ENCODE peak calls at places on chromosome 2, in five cellular contexts. R is Peyer's patch; D is sigmoid colon; X is CD8-positive, alpha-beta T cell; M is heart left ventricle. C is an unnamed sample.

GRCh38 chr2:15284601-15285000 is 276.5 kb downstream of the NBAS start:
- DNase-seq in R (no peak), D (no peak), X (no peak), M (no peak), C (no peak)

GRCh38 chr2:60957643-60958042 is 59.9 kb upstream of the PEX13 start:
- DNase-seq in R (no peak), D (no peak), X (no peak), M (no peak), C (peak; percentile 34)

GRCh38 chr2:179842498-179843153 is 18.8 kb downstream of the ZNF385B start:
- DNase-seq in R (no peak), D (no peak), X (no peak), M (no peak), C (no peak)

GRCh38 chr2:45993476-45993991 is 303.7 kb upstream of the EPAS1 start:
- DNase-seq in R (peak; percentile 55), D (peak; percentile 76), X (peak; percentile 13), M (peak; percentile 67), C (peak; percentile 69)

GRCh38 chr2:182368446-182368845 is 58.4 kb downstream of the PDE1A start:
- DNase-seq in R (no peak), D (no peak), X (no peak), M (no peak), C (no peak)

GRCh38 chr2:128361376-128362131 is 42.9 kb upstream of the HS6ST1 start:
- DNase-seq in R (no peak), D (no peak), X (no peak), M (no peak), C (peak; percentile 82)

GRCh38 chr2:233430091-233430490 is 75.8 kb downstream of the DGKD start:
- DNase-seq in R (no peak), D (no peak), X (no peak), M (no peak), C (no peak)

GRCh38 chr2:9271691-9272090 is 65.1 kb downstream of the ASAP2 start:
- DNase-seq in R (no peak), D (no peak), X (no peak), M (no peak), C (no peak)

GRCh38 chr2:40371525-40372277 is 80.2 kb downstream of the SLC8A1 start:
- DNase-seq in R (no peak), D (peak; percentile 85), X (no peak), M (peak; percentile 29), C (no peak)

GRCh38 chr2:102044235-102044920 is 52.6 kb downstream of the IL1R2 start:
- DNase-seq in R (no peak), D (no peak), X (no peak), M (no peak), C (no peak)

GRCh38 chr2:237700583-237701032 is 73.2 kb downstream of the LRRFIP1 start:
- DNase-seq in R (no peak), D (peak; percentile 92), X (no peak), M (peak; percentile 82), C (no peak)

GRCh38 chr2:43149482-43150107 is 76.8 kb downstream of the ZFP36L2 start:
- DNase-seq in R (no peak), D (no peak), X (no peak), M (no peak), C (no peak)

GRCh38 chr2:219109468-219109867 is 48.7 kb upstream of the IHH start:
- DNase-seq in R (no peak), D (no peak), X (no peak), M (no peak), C (no peak)

GRCh38 chr2:23541453-23542334 is 156.7 kb downstream of the KLHL29 start:
- DNase-seq in R (no peak), D (peak; percentile 85), X (no peak), M (peak; percentile 26), C (no peak)

GRCh38 chr2:41896186-41896846 is 151.5 kb upstream of the PKDCC start:
- DNase-seq in R (no peak), D (no peak), X (no peak), M (no peak), C (no peak)

GRCh38 chr2:46917628-46918027 is 2.0 kb upstream of the MCFD2 start:
- DNase-seq in R (no peak), D (no peak), X (no peak), M (no peak), C (no peak)

GRCh38 chr2:39573276-39573675 is 92.4 kb upstream of the TMEM178A start:
- DNase-seq in R (no peak), D (no peak), X (no peak), M (no peak), C (no peak)

GRCh38 chr2:56151841-56152240 is 31.9 kb upstream of the CCDC85A start:
- DNase-seq in R (no peak), D (no peak), X (no peak), M (no peak), C (no peak)

GRCh38 chr2:170201734-170202393 is 23.9 kb downstream of the MYO3B start:
- DNase-seq in R (no peak), D (no peak), X (no peak), M (no peak), C (no peak)

GRCh38 chr2:39228413-39229209 is 15.2 kb downstream of the CDKL4 start:
- DNase-seq in R (no peak), D (no peak), X (no peak), M (no peak), C (no peak)

GRCh38 chr2:31946838-31947237 is 64.0 kb downstream of the MEMO1 start:
- DNase-seq in R (no peak), D (no peak), X (no peak), M (no peak), C (no peak)

GRCh38 chr2:172098650-172099471 is 3.8 kb downstream of the DLX2 start:
- DNase-seq in R (no peak), D (peak; percentile 63), X (no peak), M (no peak), C (no peak)

GRCh38 chr2:196170681-196171247 is 614 bp downstream of the STK17B start:
- DNase-seq in R (no peak), D (no peak), X (no peak), M (peak; percentile 26), C (peak; percentile 13)

GRCh38 chr2:9844581-9844980 is 1.3 kb downstream of the TAF1B start:
- DNase-seq in R (no peak), D (no peak), X (no peak), M (no peak), C (no peak)

GRCh38 chr2:63038034-63038433 is 12.6 kb upstream of the OTX1 start:
- DNase-seq in R (no peak), D (no peak), X (no peak), M (no peak), C (no peak)
- H3K4me1 ChIP-seq in R (no peaks in the 10 kb centered on the region), D (no peaks in the 10 kb centered on the region), X (no peaks in the 10 kb centered on the region), M (no peaks in the 10 kb centered on the region), C (no peaks in the 10 kb centered on the region)

DNA sequence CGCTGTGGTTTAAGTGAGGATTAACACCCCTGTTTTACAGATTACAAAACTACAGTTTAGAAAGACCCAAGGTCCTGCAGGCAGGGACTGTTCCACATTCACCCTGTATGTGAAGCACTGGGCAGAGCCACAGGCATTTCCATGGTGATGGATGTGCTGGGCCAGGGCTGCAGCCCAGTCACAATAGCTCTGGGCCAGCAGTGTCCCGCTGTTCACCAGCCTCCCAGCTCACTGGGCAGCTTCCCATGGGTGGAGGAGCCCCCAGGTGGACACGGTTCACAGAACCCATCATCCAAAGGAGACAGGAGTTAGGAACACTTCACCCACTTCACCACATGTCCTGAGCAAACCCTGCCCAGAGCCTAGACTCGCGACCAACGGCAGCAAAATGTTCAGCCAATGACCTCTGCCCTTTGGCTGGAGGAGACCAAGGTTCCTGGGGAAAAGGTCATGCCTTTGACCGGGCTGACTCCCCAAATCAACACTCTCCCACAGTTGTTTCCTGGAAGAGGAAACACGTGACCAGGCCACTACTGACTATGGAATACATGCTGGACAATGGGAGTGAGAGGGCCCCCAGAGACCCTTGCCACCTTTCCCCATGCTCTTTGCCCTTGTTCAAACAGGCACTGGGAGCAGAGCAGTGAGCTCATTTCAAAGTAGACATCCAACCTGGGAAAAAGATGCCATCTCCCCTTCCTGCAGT is 28.0 kb upstream of the SLC35F6 start:
- DNase-seq in R (no peak), D (no peak), X (no peak), M (no peak), C (no peak)
- TF ChIP-seq CTCF in R (no peak), D (no peak), X (no peak), M (no peak), C (no peak)

DNA sequence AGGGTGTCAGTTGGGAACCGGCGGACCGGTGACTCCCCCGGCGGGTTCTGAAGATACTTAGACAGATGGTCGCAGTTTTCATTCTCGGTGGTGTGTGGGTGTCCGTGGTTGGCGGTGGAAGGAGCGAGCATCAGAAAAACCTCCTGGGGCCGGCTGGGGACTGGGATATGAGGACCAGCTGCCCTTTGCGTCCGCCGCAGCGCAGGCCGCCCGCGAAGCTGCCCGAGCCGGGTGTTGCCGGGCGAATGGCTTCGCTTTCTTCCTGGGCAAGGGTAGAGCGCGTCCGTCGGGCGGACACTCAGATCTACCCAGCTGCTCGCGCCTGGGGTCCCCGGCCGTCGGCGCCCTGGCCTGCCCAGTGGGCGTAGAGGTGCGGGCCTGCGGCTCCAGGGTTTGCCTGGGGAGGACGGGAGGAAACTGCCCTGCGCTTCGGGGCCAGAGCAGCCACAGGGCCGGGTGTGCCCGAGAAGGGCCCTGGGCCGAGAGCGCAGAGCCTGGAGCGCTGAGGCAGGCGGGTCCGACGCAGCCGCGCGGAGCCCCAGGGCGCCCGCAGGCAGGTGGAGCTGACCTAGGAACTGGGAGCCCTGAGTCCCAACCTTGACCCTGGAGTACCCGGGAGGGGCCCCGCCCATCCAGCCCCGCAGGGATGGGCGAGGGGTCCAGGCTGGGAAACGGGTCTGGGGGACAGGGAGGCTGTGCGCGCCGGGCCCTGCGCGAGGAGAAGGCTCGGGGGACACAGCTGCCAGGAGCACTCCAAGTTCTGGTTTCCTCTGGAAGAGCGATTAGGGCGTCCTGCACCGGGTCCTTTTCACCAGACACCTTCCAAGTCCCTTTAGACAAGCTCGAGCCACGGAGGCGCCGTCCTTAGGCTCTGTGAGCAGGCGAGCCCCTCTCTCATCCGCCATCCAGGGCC is 1.3 kb downstream of the TWIST2 start:
- DNase-seq in R (no peak), D (no peak), X (no peak), M (no peak), C (no peak)
- H3K4me3 ChIP-seq in R (peak overlapping the region; percentile 36), D (peak overlapping the region; percentile 87), X (no peak overlapping the region), M (peak overlapping the region; percentile 57), C (no peak overlapping the region)

GRCh38 chr2:65381607-65382032 is 50.8 kb downstream of the SPRED2 start:
- DNase-seq in R (no peak), D (no peak), X (no peak), M (no peak), C (no peak)
- H3K4me1 ChIP-seq in R (peaks cover 10% of the 10 kb centered on the region), D (peaks cover 33% of the 10 kb centered on the region), X (peaks cover 21% of the 10 kb centered on the region), M (peaks cover 25% of the 10 kb centered on the region), C (peaks cover 33% of the 10 kb centered on the region)

GRCh38 chr2:19377717-19378116 is 19.3 kb upstream of the OSR1 start:
- DNase-seq in R (no peak), D (no peak), X (no peak), M (no peak), C (no peak)
- TF ChIP-seq CTCF in R (no peak), D (no peak), X (peak; percentile 23), M (no peak), C (no peak)

DNA sequence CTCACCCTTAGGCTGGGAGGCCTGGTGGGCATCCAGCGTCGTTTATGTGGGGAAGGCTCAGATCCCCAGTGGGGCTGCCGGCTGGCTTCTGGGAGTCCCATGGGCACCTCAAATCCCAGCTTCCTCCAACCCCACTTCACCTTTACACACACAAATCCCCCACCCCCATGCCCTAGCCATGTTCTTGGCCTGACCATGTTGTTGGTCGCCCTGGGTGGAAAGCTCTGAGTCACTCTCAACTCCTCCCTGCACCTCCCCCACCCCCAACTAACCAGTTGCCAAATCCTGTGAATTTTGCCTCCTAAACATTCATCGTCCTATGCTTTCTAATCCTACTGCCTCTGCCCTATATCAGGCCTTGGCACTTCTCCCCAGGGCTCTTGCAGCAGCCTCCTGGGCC is 6.5 kb downstream of the TNS1 start:
- DNase-seq in R (no peak), D (no peak), X (no peak), M (no peak), C (no peak)
- H3K4me3 ChIP-seq in R (no peak overlapping the region), D (no peak overlapping the region), X (no peak overlapping the region), M (no peak overlapping the region), C (peak overlapping the region; percentile 17)